ENCODE peak calls at places on chromosomes 13 and 19, in four cellular contexts. V is fibroblast of mammary gland, L is brain microvascular endothelial cell, U is AG04449. S is an unnamed sample.

GRCh38 chr13:39281539-39282150 is 243.4 kb downstream of the NHLRC3 start:
- DNase-seq in V (no peak), L (no peak), U (no peak), S (peak; percentile 11)

GRCh38 chr13:24834902-24835510 is 71.0 kb downstream of the RNF17 start:
- DNase-seq in V (no peak), L (no peak), U (no peak), S (no peak)

GRCh38 chr13:34217343-34218094 is 399.6 kb downstream of the RFC3 start:
- DNase-seq in V (no peak), L (no peak), U (no peak), S (no peak)

GRCh38 chr19:29155683-29156082 is 57.3 kb downstream of the UQCRFS1 start:
- DNase-seq in V (no peak), L (no peak), U (no peak), S (no peak)

GRCh38 chr13:65660696-65661095 is 1569.4 kb downstream of the PCDH9 start:
- DNase-seq in V (peak; percentile 32), L (no peak), U (no peak), S (no peak)

GRCh38 chr19:1172353-1173159 is 1.5 kb downstream of the SBNO2 start:
- DNase-seq in V (peak; percentile 61), L (no peak), U (no peak), S (peak; percentile 85)

GRCh38 chr19:46489445-46490272 is 6.0 kb downstream of the PNMA8B start:
- DNase-seq in V (peak; percentile 69), L (peak; percentile 71), U (no peak), S (peak; percentile 70)

GRCh38 chr19:49316284-49316683 is 8.7 kb downstream of the SLC6A16 start:
- DNase-seq in V (no peak), L (no peak), U (no peak), S (no peak)

GRCh38 chr13:48334534-48335127 is 31.1 kb downstream of the RB1 start:
- DNase-seq in V (peak; percentile 58), L (no peak), U (no peak), S (peak; percentile 64)

GRCh38 chr13:41512441-41512840 is 55.1 kb downstream of the RGCC start:
- DNase-seq in V (no peak), L (no peak), U (no peak), S (no peak)

GRCh38 chr13:41236369-41236768 is 27.0 kb downstream of the MTRF1 start:
- DNase-seq in V (no peak), L (no peak), U (no peak), S (no peak)

GRCh38 chr13:48214519-48215121 is 18.4 kb upstream of the ITM2B start:
- DNase-seq in V (no peak), L (no peak), U (no peak), S (no peak)

GRCh38 chr19:44648536-44649370 is 5.0 kb downstream of the PVR start:
- DNase-seq in V (peak; percentile 55), L (peak; percentile 48), U (no peak), S (peak; percentile 90)

GRCh38 chr13:107770541-107770940 is 444.8 kb downstream of the LIG4 start:
- DNase-seq in V (no peak), L (no peak), U (no peak), S (no peak)

GRCh38 chr19:1311543-1312091 is 25.9 kb downstream of the EFNA2 start:
- DNase-seq in V (no peak), L (no peak), U (no peak), S (no peak)

GRCh38 chr19:56476671-56477428 is at the start of gene ZNF667:
- DNase-seq in V (peak; percentile 55), L (peak; percentile 90), U (peak; percentile 3), S (peak; percentile 41)

GRCh38 chr13:73215807-73216206 is 157.0 kb downstream of the KLF5 start:
- DNase-seq in V (peak; percentile 21), L (peak; percentile 18), U (peak; percentile 74), S (peak; percentile 17)

GRCh38 chr13:107901230-107901629 is 314.1 kb downstream of the LIG4 start:
- DNase-seq in V (no peak), L (no peak), U (no peak), S (no peak)

GRCh38 chr19:29714371-29714952 is 599 bp downstream of the C19orf12 start:
- DNase-seq in V (no peak), L (no peak), U (no peak), S (no peak)

GRCh38 chr19:20431826-20432225 is 133.8 kb downstream of the ZNF737 start:
- DNase-seq in V (no peak), L (no peak), U (no peak), S (no peak)

GRCh38 chr19:16702123-16702522 is 17.5 kb upstream of the NWD1 start:
- DNase-seq in V (peak; percentile 77), L (peak; percentile 24), U (peak; percentile 24), S (peak; percentile 30)

GRCh38 chr19:4390862-4391693 is 9.3 kb downstream of the SH3GL1 start:
- DNase-seq in V (peak; percentile 61), L (no peak), U (no peak), S (no peak)

GRCh38 chr13:20137875-20138274 is 23.0 kb downstream of the GJA3 start:
- DNase-seq in V (no peak), L (no peak), U (no peak), S (no peak)

GRCh38 chr19:33125929-33126388 is 6.0 kb upstream of the WDR88 start:
- DNase-seq in V (peak; percentile 64), L (peak; percentile 31), U (no peak), S (peak; percentile 78)

GRCh38 chr13:79874396-79875360 is 393.7 kb downstream of the NDFIP2 start:
- DNase-seq in V (peak; percentile 25), L (no peak), U (no peak), S (no peak)

GRCh38 chr19:18898533-18899408 is 2.8 kb upstream of the CERS1 start:
- DNase-seq in V (no peak), L (no peak), U (no peak), S (no peak)

GRCh38 chr19:2624537-2625091 is 77.9 kb downstream of the GNG7 start:
- DNase-seq in V (no peak), L (no peak), U (no peak), S (no peak)

GRCh38 chr13:30864352-30865130 is 41.5 kb upstream of the MEDAG start:
- DNase-seq in V (peak; percentile 97), L (peak; percentile 96), U (peak; percentile 94), S (peak; percentile 93)

GRCh38 chr13:110419946-110420345 is 112.9 kb downstream of the COL4A2 start:
- DNase-seq in V (no peak), L (no peak), U (no peak), S (no peak)

GRCh38 chr13:111005808-111006494 is 91.1 kb upstream of the ANKRD10 start:
- DNase-seq in V (peak; percentile 45), L (peak; percentile 34), U (no peak), S (peak; percentile 59)

GRCh38 chr13:26983533-26984315 is 187.9 kb downstream of the USP12 start:
- DNase-seq in V (no peak), L (no peak), U (no peak), S (no peak)

GRCh38 chr19:10112895-10113591 is 1.6 kb downstream of the P2RY11 start:
- DNase-seq in V (peak; percentile 50), L (no peak), U (no peak), S (peak; percentile 44)

GRCh38 chr19:37928527-37929286 is 21.7 kb downstream of the SIPA1L3 start:
- DNase-seq in V (no peak), L (no peak), U (no peak), S (no peak)

GRCh38 chr13:46817081-46817480 is 20.1 kb upstream of the ESD start:
- DNase-seq in V (peak; percentile 4), L (no peak), U (no peak), S (peak; percentile 82)

GRCh38 chr19:12715102-12715501 is 8.6 kb downstream of the TNPO2 start:
- DNase-seq in V (no peak), L (no peak), U (no peak), S (no peak)

GRCh38 chr19:5953680-5954213 is 24.2 kb downstream of the RANBP3 start:
- DNase-seq in V (no peak), L (peak; percentile 32), U (no peak), S (no peak)

GRCh38 chr13:100848304-100848703 is 173.7 kb upstream of the TMTC4 start:
- DNase-seq in V (no peak), L (no peak), U (no peak), S (no peak)
- TF ChIP-seq CTCF in V (no peak), L (no peak), U (no peak), S (no peak)

DNA sequence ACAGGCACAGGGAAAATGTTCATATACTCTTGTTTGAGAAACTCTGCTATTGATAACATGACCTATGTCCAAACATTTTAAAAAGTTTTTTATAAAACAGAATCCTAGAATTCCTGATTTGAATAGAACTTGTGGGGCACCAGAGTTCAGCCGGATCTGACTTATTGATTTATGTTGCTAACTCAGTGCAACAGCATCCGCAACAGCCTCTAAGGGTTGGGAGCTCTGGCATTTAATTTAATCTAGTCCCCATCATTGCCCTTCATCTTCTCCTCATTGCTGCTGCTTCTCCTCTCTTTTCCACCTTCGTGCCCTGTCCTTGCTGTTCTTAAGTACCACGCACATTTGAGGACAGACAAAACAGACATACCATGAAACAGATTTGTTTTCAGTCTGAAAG is 214.5 kb downstream of the FGF14 start:
- DNase-seq in V (no peak), L (no peak), U (no peak), S (no peak)
- TF ChIP-seq CTCF in V (no peak), L (no peak), U (no peak), S (no peak)

GRCh38 chr19:15137777-15138176 is 30.6 kb downstream of the SYDE1 start:
- DNase-seq in V (no peak), L (no peak), U (no peak), S (no peak)
- TF ChIP-seq CTCF in V (no peak), L (no peak), U (no peak), S (no peak)

DNA sequence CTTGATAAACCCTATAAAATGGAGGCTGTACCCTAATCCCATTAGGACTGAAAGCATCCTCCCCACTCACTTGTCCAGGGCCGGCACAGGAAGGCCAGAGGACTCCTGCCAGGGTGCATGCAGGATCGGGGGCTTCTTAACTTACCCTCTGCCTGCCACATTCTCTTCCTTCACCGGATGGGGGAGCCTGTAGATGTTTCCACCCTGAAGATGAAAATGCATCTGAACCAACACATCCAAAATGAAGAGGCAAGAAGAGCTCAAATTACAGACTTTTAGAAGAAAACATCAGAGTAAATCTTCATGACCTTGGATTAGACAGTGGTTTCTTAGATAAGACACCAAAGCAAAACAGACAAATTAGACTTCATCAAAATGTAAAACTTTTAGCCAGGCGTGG is 25.9 kb upstream of the NAPA start:
- DNase-seq in V (peak; percentile 57), L (peak; percentile 11), U (no peak), S (peak; percentile 49)
- TF ChIP-seq CTCF in V (peak; percentile 47), L (peak; percentile 67), U (peak; percentile 58), S (peak; percentile 43)

DNA sequence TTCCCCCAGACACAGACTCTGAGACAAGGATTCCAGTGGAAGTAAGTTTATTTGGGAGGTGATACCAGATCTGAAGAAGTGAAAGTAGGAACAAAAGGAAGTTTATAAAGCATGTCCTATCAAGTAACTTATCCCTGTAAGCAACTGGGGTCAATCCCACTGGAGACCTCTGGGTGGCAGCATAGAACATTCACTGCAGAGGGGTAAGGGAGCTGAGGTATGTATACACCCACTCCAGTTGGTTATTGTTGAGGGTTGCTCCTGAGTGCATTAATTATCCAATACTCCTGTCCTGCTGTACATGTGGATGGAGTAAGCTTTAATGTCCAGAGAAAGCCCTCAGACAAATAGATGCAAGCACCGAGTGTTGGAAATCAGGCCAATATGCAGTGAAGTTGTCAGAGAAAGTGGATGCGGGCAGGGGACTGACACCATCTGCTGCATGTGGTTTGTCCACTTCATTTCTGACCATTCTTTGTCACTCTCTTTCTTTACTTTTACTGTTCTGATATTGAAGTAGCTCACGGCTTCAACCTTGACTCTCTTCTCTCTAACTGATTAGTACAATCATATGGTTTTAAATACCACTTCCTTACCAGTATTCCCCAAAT is 46.7 kb downstream of the NOTCH3 start:
- DNase-seq in V (peak; percentile 61), L (peak; percentile 60), U (no peak), S (peak; percentile 67)
- TF ChIP-seq CTCF in V (peak; percentile 76), L (peak; percentile 81), U (peak; percentile 57), S (peak; percentile 73)

GRCh38 chr13:103299079-103299478 is 232.9 kb upstream of the SLC10A2 start:
- DNase-seq in V (no peak), L (no peak), U (no peak), S (no peak)
- TF ChIP-seq CTCF in V (no peak), L (no peak), U (no peak), S (no peak)